ENCODE peak calls at places on chromosome X, in seven cellular contexts. J is transverse colon, L is A549, D is H1, R is heart left ventricle, M is cardiac muscle cell, V is IMR-90. O is an unnamed sample. For H3K4me1, the result is how much of the 10 kb centered on the place peaks cover.

GRCh38 chrX:154376768-154377167 is 2.3 kb upstream of the EMD start:
- DNase-seq in V (peak), L (no peak), M (no peak), R (no peak), J (no peak), D (no peak), O (no peak)

GRCh38 chrX:16712116-16712824 is at the start of gene CTPS2:
- DNase-seq in M (peak), V (peak), R (peak), J (peak), L (peak), D (peak), O (peak)

GRCh38 chrX:110853610-110854009 is 58.0 kb upstream of the CHRDL1 start:
- DNase-seq in L (peak), J (no peak), R (no peak), V (no peak), M (peak), D (no peak), O (no peak)

GRCh38 chrX:55742649-55743048 is 25.1 kb downstream of the RRAGB start:
- DNase-seq in D (no peak), J (no peak), V (no peak), L (no peak), R (no peak), M (no peak), O (no peak)

GRCh38 chrX:51395807-51396728 is 63.4 kb downstream of the NUDT10 start:
- DNase-seq in R (no peak), M (peak), V (no peak), D (peak), J (no peak), L (peak), O (peak)

GRCh38 chrX:112011376-112011775 is 71.2 kb downstream of the TRPC5 start:
- DNase-seq in M (no peak), R (no peak), D (peak), L (no peak), J (no peak), V (no peak), O (no peak)

GRCh38 chrX:33725556-33726232 is 406.4 kb downstream of the FAM47A start:
- DNase-seq in M (peak), D (peak), R (no peak), L (peak), V (no peak), J (no peak), O (no peak)

GRCh38 chrX:48196745-48197213 is at the start of gene SSX5:
- DNase-seq in D (no peak), M (no peak), J (no peak), L (no peak), R (no peak), V (no peak), O (no peak)

GRCh38 chrX:105820247-105820646 is 2.1 kb upstream of the NRK start:
- DNase-seq in M (no peak), L (no peak), J (no peak), R (no peak), V (no peak), D (no peak), O (no peak)

GRCh38 chrX:24426921-24427746 is 38.0 kb upstream of the PDK3 start:
- DNase-seq in M (no peak), D (no peak), V (no peak), L (no peak), R (no peak), J (peak), O (no peak)

GRCh38 chrX:134172588-134173259 is 64.3 kb upstream of the CCDC160 start:
- DNase-seq in L (peak), D (no peak), J (peak), M (peak), R (peak), V (no peak), O (peak)

GRCh38 chrX:96684339-96685204 is at the start of gene DIAPH2:
- DNase-seq in D (peak), V (peak), J (peak), R (peak), L (peak), M (peak), O (peak)

GRCh38 chrX:103882999-103883398 is 50.9 kb upstream of the RAB9B start:
- DNase-seq in M (no peak), D (no peak), J (no peak), R (no peak), L (no peak), V (no peak), O (no peak)

GRCh38 chrX:153387345-153387744 is 13.8 kb downstream of the PNMA6E start:
- DNase-seq in J (no peak), D (no peak), M (no peak), V (no peak), R (no peak), L (no peak), O (no peak)

GRCh38 chrX:104105863-104106262 is 6.5 kb upstream of the ZCCHC18 start:
- DNase-seq in D (no peak), L (no peak), R (no peak), M (no peak), J (no peak), V (no peak), O (no peak)

GRCh38 chrX:55240788-55241187 is 20.6 kb downstream of the PAGE5 start:
- DNase-seq in J (no peak), L (no peak), V (no peak), R (no peak), M (no peak), D (no peak), O (no peak)

GRCh38 chrX:35380808-35381700 is 417.1 kb upstream of the MAGEB16 start:
- DNase-seq in D (no peak), J (no peak), V (peak), M (peak), R (no peak), L (peak), O (no peak)

GRCh38 chrX:18415386-18415785 is 10.0 kb upstream of the CDKL5 start:
- DNase-seq in V (peak), J (no peak), R (no peak), D (no peak), L (peak), M (no peak), O (no peak)

GRCh38 chrX:43973249-43973672 is at the start of gene NDP:
- DNase-seq in J (no peak), M (peak), V (no peak), D (no peak), R (no peak), L (no peak), O (no peak)

GRCh38 chrX:46582964-46583363 is 9.4 kb downstream of the CHST7 start:
- DNase-seq in J (no peak), L (peak), V (peak), R (no peak), D (no peak), M (no peak), O (no peak)

GRCh38 chrX:41621236-41621651 is 67.5 kb upstream of the GPR34 start:
- DNase-seq in D (no peak), L (peak), R (no peak), M (peak), J (no peak), V (peak), O (no peak)

GRCh38 chrX:16155586-16155985 is 11.7 kb upstream of the MAGEB17 start:
- DNase-seq in V (no peak), L (no peak), D (no peak), M (no peak), J (no peak), R (no peak), O (no peak)

GRCh38 chrX:42131856-42132255 is 208.5 kb upstream of the CASK start:
- DNase-seq in D (no peak), M (no peak), J (no peak), L (no peak), V (no peak), R (no peak), O (no peak)

GRCh38 chrX:31590581-31591113 is 518.8 kb upstream of the FTHL17 start:
- DNase-seq in M (no peak), L (no peak), V (peak), R (no peak), D (no peak), J (no peak), O (no peak)

GRCh38 chrX:81291996-81292395 is 90.1 kb downstream of the SH3BGRL start:
- DNase-seq in V (no peak), J (no peak), R (no peak), M (no peak), D (no peak), L (peak), O (no peak)

GRCh38 chrX:68355629-68355920 is 77.7 kb downstream of the OPHN1 start:
- DNase-seq in M (no peak), D (no peak), V (no peak), J (peak), R (no peak), L (peak), O (no peak)

GRCh38 chrX:10797493-10797892 is 177.1 kb upstream of the MID1 start:
- DNase-seq in V (peak), D (no peak), M (no peak), L (peak), J (no peak), R (no peak), O (no peak)

GRCh38 chrX:49172280-49172780 is 632 bp downstream of the PLP2 start:
- DNase-seq in L (peak), M (peak), R (peak), J (peak), V (peak), D (peak), O (peak)

GRCh38 chrX:41561045-41561444 is 113.9 kb downstream of the NYX start:
- DNase-seq in L (peak), J (no peak), V (peak), R (no peak), M (no peak), D (no peak), O (no peak)

GRCh38 chrX:63959975-63960374 is 175.0 kb upstream of the ARHGEF9 start:
- DNase-seq in R (no peak), J (no peak), D (no peak), M (peak), L (no peak), V (no peak), O (no peak)

GRCh38 chrX:136214551-136214950 is 36.6 kb downstream of the MAP7D3 start:
- DNase-seq in R (no peak), D (no peak), V (peak), J (no peak), M (no peak), L (no peak), O (no peak)

GRCh38 chrX:13026877-13027652 is 17.4 kb downstream of the FAM9C start:
- DNase-seq in J (no peak), M (no peak), L (no peak), D (no peak), R (no peak), V (no peak), O (no peak)
- H3K4me1 ChIP-seq in J (under half), M (under half), L (half or more), D (under half), R (under half), V (under half), O (under half)

GRCh38 chrX:13936804-13937203 is 92.9 kb downstream of the GEMIN8 start:
- DNase-seq in R (no peak), V (no peak), M (no peak), J (no peak), D (no peak), L (no peak), O (no peak)

GRCh38 chrX:13934731-13935130 is 95.0 kb downstream of the GEMIN8 start:
- DNase-seq in V (no peak), M (no peak), D (no peak), L (no peak), R (no peak), J (no peak), O (no peak)

GRCh38 chrX:13933851-13934250 is 95.8 kb downstream of the GEMIN8 start:
- DNase-seq in D (no peak), R (no peak), L (no peak), J (no peak), M (no peak), V (no peak), O (no peak)

GRCh38 chrX:13932416-13932815 is 97.3 kb downstream of the GEMIN8 start:
- DNase-seq in D (no peak), V (no peak), J (no peak), L (no peak), M (no peak), R (no peak), O (no peak)

GRCh38 chrX:13933352-13933751 is 96.3 kb downstream of the GEMIN8 start:
- DNase-seq in D (no peak), M (no peak), J (no peak), L (no peak), R (no peak), V (no peak), O (no peak)
- H3K4me1 ChIP-seq in D (under half), M (under half), J (under half), L (under half), R (under half), V (under half), O (under half)

GRCh38 chrX:83892433-83892832 is 31.5 kb downstream of the CYLC1 start:
- DNase-seq in V (no peak), R (no peak), M (no peak), L (no peak), J (no peak), D (no peak), O (no peak)
- H3K4me1 ChIP-seq in V (under half), R (under half), M (under half), L (under half), J (under half), D (under half), O (under half)

GRCh38 chrX:65677954-65678469 is 10.6 kb downstream of the MSN start:
- DNase-seq in D (no peak), L (peak), R (no peak), J (no peak), V (peak), M (no peak), O (no peak)

GRCh38 chrX:65673857-65674350 is 6.5 kb downstream of the MSN start:
- DNase-seq in J (no peak), R (no peak), M (no peak), D (no peak), L (no peak), V (no peak), O (no peak)

GRCh38 chrX:65671966-65672365 is 4.5 kb downstream of the MSN start:
- DNase-seq in L (no peak), D (no peak), M (no peak), V (no peak), R (no peak), J (no peak), O (no peak)

GRCh38 chrX:65671286-65671685 is 3.8 kb downstream of the MSN start:
- DNase-seq in R (no peak), M (no peak), V (no peak), J (no peak), L (no peak), D (no peak), O (no peak)

GRCh38 chrX:65674351-65674893 is 7.0 kb downstream of the MSN start:
- DNase-seq in M (peak), D (no peak), R (no peak), L (no peak), J (no peak), V (peak), O (no peak)
- H3K4me1 ChIP-seq in M (under half), D (under half), R (half or more), L (half or more), J (under half), V (under half), O (under half)

GRCh38 chrX:69615779-69616519 is at the start of gene EDA:
- DNase-seq in D (peak), V (peak), M (peak), R (peak), J (peak), L (peak), O (peak)

GRCh38 chrX:69615323-69615722 is 590 bp upstream of the EDA start:
- DNase-seq in R (no peak), J (no peak), M (no peak), V (no peak), D (peak), L (no peak), O (no peak)

GRCh38 chrX:69616520-69617203 is 749 bp downstream of the EDA start:
- DNase-seq in L (no peak), J (peak), V (no peak), D (no peak), R (peak), M (peak), O (no peak)

GRCh38 chrX:69614896-69615295 is 1.0 kb upstream of the EDA start:
- DNase-seq in L (no peak), J (no peak), M (no peak), V (no peak), R (no peak), D (no peak), O (no peak)

GRCh38 chrX:69613946-69614345 is 2.0 kb upstream of the EDA start:
- DNase-seq in L (no peak), V (no peak), J (no peak), D (no peak), R (no peak), M (no peak), O (no peak)
- H3K4me1 ChIP-seq in L (under half), V (under half), J (under half), D (under half), R (under half), M (under half), O (under half)

DNA sequence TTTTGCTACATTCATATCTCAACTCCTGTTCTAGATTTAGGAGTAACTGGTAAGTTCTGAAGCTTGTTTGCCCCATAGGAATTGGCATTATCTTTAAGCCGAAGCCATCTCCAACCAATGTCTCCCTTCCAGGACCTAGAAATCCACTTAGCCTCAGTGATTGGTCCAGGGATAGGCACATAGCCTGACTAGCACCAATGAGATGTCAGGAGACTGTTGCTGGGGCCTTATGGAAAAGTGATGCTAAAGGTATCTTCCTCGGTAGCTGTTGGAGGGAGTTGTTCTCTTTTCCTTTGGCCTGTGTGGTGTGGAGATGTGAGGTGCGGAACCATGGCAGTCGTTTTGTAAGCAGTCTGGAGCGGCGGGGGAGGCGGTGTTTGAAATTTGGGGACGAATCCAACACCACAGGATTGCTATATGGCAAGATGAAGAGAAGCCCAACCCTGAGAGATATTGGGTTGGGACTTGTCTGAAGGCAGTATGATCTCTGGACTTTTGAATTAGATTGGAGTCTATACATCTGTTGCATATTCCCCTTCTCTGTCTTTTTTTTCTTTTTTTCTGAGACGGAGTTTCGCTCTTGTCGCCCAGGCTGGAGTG is 109.8 kb upstream of the ATP6AP2 start:
- DNase-seq in V (no peak), L (peak), J (no peak), R (no peak), M (no peak), D (no peak), O (no peak)
- H3K4me1 ChIP-seq in V (under half), L (under half), J (under half), R (under half), M (under half), D (under half), O (under half)

GRCh38 chrX:72270316-72270866 is 6.7 kb downstream of the RPS4X start:
- DNase-seq in V (no peak), D (no peak), L (no peak), J (no peak), M (no peak), R (no peak), O (no peak)
- H3K4me1 ChIP-seq in V (under half), D (under half), L (half or more), J (under half), M (under half), R (under half), O (under half)

O was measured in Peyer's patch.